ENCODE peak calls at places on chromosomes 7 and 10, in four cellular contexts. B is fibroblast of lung, G is K562, Q is PC-3. A is an unnamed sample. For H3K4me1 and H3K36me3, the result is how much of the 10 kb centered on the place peaks cover.

GRCh38 chr7:30467275-30467674 is 11.3 kb downstream of the NOD1 start:
- DNase-seq in Q (no peak), B (no peak), G (no peak), A (no peak)

GRCh38 chr10:120493411-120494312 is 36.6 kb downstream of the PLPP4 start:
- DNase-seq in Q (no peak), B (no peak), G (no peak), A (no peak)

GRCh38 chr10:86862373-86862772 is 95.0 kb downstream of the MMRN2 start:
- DNase-seq in G (no peak), B (no peak), Q (no peak), A (no peak)

GRCh38 chr10:80272793-80273522 is 16.5 kb downstream of the MAT1A start:
- DNase-seq in Q (no peak), B (no peak), G (peak), A (no peak)

GRCh38 chr7:20358106-20358505 is 27.4 kb downstream of the ITGB8 start:
- DNase-seq in G (no peak), Q (no peak), B (no peak), A (no peak)

GRCh38 chr10:53477313-53477675 is 704.7 kb upstream of the MBL2 start:
- DNase-seq in B (no peak), G (no peak), Q (no peak), A (no peak)

GRCh38 chr10:35005868-35006267 is 84.3 kb downstream of the CUL2 start:
- DNase-seq in Q (peak), G (no peak), B (peak), A (peak)

GRCh38 chr10:103843854-103844567 is 11.4 kb downstream of the SH3PXD2A start:
- DNase-seq in G (no peak), Q (no peak), B (peak), A (no peak)

GRCh38 chr10:80596391-80597257 is 58.9 kb downstream of the SH2D4B start:
- DNase-seq in B (peak), Q (peak), G (peak), A (peak)

DNA sequence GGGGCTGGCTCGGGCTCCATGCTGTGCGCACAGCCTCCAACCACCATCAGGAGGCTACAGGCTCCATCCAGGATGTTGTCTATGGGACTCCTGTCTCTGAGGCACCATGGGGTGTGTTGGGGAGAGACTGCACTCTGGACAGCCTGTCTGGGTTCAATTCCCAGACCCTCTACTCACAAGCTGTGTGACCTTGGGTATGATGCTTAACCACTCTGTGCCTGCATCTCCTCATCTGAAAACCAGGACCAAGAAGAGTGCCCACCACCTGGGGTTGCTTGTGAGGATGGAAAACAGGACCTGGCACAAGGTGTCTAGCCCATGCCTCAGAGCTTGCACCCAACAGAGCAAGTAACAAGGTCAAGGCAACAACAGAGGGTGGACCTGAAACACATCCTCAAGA is 109.8 kb downstream of the KCNMA1 start:
- DNase-seq in B (no peak), Q (no peak), G (no peak), A (no peak)
- H3K4me1 ChIP-seq in B (under half), Q (under half), G (under half), A (under half)

DNA sequence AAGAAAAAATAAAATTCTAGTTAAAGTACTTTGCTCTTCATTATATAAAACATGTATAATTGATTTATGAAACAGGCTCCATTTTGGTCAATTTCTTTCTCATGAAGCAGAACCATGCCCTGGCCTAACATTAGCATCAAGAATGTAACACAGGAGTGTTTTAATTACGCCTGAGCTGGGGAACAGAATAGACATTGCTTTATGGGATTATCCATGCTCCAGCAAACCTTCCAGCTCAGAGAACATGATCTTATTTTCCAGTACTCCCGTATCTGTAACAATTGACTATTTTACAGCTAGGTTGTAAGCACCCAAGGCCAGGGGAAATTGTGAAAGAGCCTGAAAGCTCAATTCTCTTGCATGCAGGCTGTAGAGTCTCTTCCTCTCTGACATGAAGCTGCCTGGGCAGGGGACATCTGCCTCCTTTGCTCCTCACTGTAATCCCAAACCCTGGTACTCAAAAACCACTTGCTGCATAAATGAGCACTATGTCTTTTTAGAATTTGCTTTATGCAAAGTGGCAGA is 30.8 kb upstream of the CRYGN start:
- DNase-seq in B (no peak), G (no peak), Q (no peak), A (peak)
- H3K36me3 ChIP-seq in B (under half), G (half or more), Q (half or more), A (under half)

GRCh38 chr10:133289761-133290160 is 13.1 kb upstream of the ADAM8 start:
- DNase-seq in B (no peak), Q (no peak), G (no peak), A (no peak)
- TF ChIP-seq EZH2 in B (no peak), Q (no peak), G (no peak), A (no peak)

GRCh38 chr10:123529146-123529760 is 136.9 kb upstream of the GPR26 start:
- DNase-seq in B (no peak), Q (no peak), G (no peak), A (no peak)
- H3K4me1 ChIP-seq in B (under half), Q (under half), G (under half), A (under half)

DNA sequence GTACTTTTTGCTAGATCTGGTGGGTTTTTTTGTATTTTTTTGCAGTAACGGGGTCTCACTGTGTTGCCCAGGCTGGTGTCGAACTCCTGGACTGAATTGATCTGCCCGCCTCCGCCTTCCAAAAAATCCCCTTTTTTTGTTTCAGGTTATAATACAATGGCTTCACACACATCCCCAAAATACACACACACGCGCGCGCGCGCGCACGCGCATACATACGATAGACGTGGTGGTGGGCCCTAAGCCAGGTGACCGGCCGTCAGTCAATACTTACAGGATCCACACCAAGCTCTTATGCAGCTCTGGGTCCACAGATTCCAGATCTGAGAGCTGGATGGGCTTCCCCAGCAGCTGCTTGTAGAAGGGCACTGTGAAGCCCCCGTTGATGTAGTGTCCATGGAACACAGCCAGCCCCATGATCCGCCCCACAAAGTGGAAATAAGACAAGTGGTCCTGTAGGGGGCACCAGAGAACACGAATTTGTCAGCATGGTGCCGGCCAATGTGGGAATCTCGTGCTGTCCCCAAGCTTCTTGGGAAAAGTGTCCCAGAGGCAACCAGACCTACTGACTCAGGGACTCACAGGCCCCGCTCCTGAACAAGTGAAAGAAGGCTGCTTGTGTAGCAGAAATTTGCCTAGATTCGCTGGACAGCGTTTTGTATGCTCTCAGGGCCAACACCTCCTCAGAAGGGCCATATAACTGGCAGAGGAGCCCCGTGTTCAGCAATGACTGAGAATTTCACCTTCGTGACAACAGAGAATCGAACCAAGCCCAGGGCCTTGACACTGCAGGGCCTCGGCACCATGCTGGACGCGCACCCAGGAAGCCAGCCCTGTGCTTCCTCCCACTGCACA is 103.6 kb downstream of the SMURF1 start:
- DNase-seq in B (peak), G (peak), Q (peak), A (peak)
- H3K36me3 ChIP-seq in B (under half), G (half or more), Q (half or more), A (half or more)

GRCh38 chr7:91357929-91358328 is 93.7 kb downstream of the FZD1 start:
- DNase-seq in G (no peak), Q (no peak), B (peak), A (no peak)

GRCh38 chr7:91357379-91357778 is 93.1 kb downstream of the FZD1 start:
- DNase-seq in Q (peak), G (no peak), B (no peak), A (no peak)

GRCh38 chr7:91353923-91354322 is 89.7 kb downstream of the FZD1 start:
- DNase-seq in G (no peak), Q (no peak), B (no peak), A (no peak)

GRCh38 chr7:91355680-91356435 is 91.6 kb downstream of the FZD1 start:
- DNase-seq in Q (no peak), B (no peak), G (no peak), A (no peak)

GRCh38 chr7:91356915-91357314 is 92.7 kb downstream of the FZD1 start:
- DNase-seq in Q (no peak), G (no peak), B (no peak), A (no peak)
- TF ChIP-seq EZH2 in Q (no peak), G (no peak), B (no peak), A (no peak)

GRCh38 chr10:91803386-91804125 is 5.3 kb downstream of the TNKS2 start:
- DNase-seq in Q (no peak), B (no peak), G (no peak), A (no peak)
- H3K4me1 ChIP-seq in Q (under half), B (under half), G (under half), A (under half)

A was measured in A673.